ENCODE peak calls at places on chromosomes 7 and 10, in seven cellular contexts. D is HCT116, R is dorsolateral prefrontal cortex, A is left ventricle myocardium inferior, G is lung, U is WERI-Rb-1, M is gastrocnemius medialis. Q is an unnamed sample.

GRCh38 chr10:17637869-17638268 is 6.1 kb upstream of the STAM start:
- DNase-seq in U (no peak), M (no peak), G (no peak), A (no peak), D (no peak), R (no peak), Q (no peak)

GRCh38 chr10:110789604-110790428 is 81.9 kb upstream of the PDCD4 start:
- DNase-seq in D (no peak), A (no peak), U (no peak), M (no peak), G (no peak), R (no peak), Q (no peak)

GRCh38 chr10:118953999-118954398 is 75.5 kb upstream of the NANOS1 start:
- DNase-seq in R (peak), D (no peak), A (no peak), M (no peak), U (no peak), G (peak), Q (no peak)

GRCh38 chr10:112832361-112832878 is 117.6 kb upstream of the TCF7L2 start:
- DNase-seq in A (no peak), R (no peak), G (no peak), D (peak), U (no peak), M (no peak), Q (peak)

GRCh38 chr10:90560331-90560730 is 297.5 kb downstream of the HTR7 start:
- DNase-seq in M (no peak), G (no peak), U (no peak), A (no peak), R (no peak), D (no peak), Q (peak)

GRCh38 chr7:43385856-43386255 is 197.1 kb upstream of the STK17A start:
- DNase-seq in A (no peak), G (no peak), R (no peak), D (no peak), M (no peak), U (no peak), Q (peak)

GRCh38 chr7:146740039-146740438 is 623.4 kb downstream of the CNTNAP2 start:
- DNase-seq in A (no peak), D (no peak), M (no peak), U (no peak), G (no peak), R (no peak), Q (no peak)

GRCh38 chr10:117412469-117413005 is 37.3 kb upstream of the PDZD8 start:
- DNase-seq in G (no peak), A (no peak), D (no peak), R (no peak), U (peak), M (no peak), Q (no peak)

GRCh38 chr10:99859585-99859984 is 77.1 kb downstream of the ABCC2 start:
- DNase-seq in R (no peak), A (no peak), M (no peak), G (no peak), U (peak), D (peak), Q (peak)

GRCh38 chr10:68333452-68333851 is 724 bp upstream of the PBLD start:
- DNase-seq in A (no peak), G (no peak), U (no peak), D (no peak), R (no peak), M (no peak), Q (no peak)

GRCh38 chr10:112335104-112335840 is 38.6 kb upstream of the ACSL5 start:
- DNase-seq in U (no peak), R (no peak), G (no peak), A (no peak), D (no peak), M (no peak), Q (peak)

GRCh38 chr7:100553032-100553431 is 14.0 kb downstream of the AGFG2 start:
- DNase-seq in M (no peak), A (no peak), U (no peak), G (no peak), D (no peak), R (no peak), Q (no peak)

GRCh38 chr10:69835875-69836727 is 34.4 kb downstream of the COL13A1 start:
- DNase-seq in U (peak), R (no peak), A (no peak), M (no peak), G (no peak), D (no peak), Q (no peak)

GRCh38 chr7:40880581-40880980 is 745.8 kb downstream of the SUGCT start:
- DNase-seq in A (no peak), U (no peak), R (no peak), G (no peak), D (no peak), M (no peak), Q (peak)

GRCh38 chr7:1111156-1111555 is 23.2 kb downstream of the GPER1 start:
- DNase-seq in U (no peak), G (no peak), R (no peak), A (peak), D (no peak), M (no peak), Q (no peak)

GRCh38 chr10:47299989-47300931 is at the start of gene GDF10:
- DNase-seq in A (no peak), U (peak), R (no peak), D (no peak), M (no peak), G (no peak), Q (peak)

GRCh38 chr10:77501152-77501845 is 136.3 kb downstream of the KCNMA1 start:
- DNase-seq in G (no peak), D (peak), A (no peak), U (no peak), M (peak), R (peak), Q (peak)

GRCh38 chr7:16891338-16891737 is 9.6 kb upstream of the AGR3 start:
- DNase-seq in M (no peak), D (peak), A (no peak), R (no peak), U (no peak), G (peak), Q (peak)

GRCh38 chr7:93165447-93165846 is 17.3 kb upstream of the SAMD9L start:
- DNase-seq in R (no peak), M (no peak), A (no peak), U (no peak), G (no peak), D (no peak), Q (no peak)

GRCh38 chr7:46369933-46370654 is 449.0 kb upstream of the IGFBP3 start:
- DNase-seq in A (no peak), G (no peak), M (no peak), R (no peak), U (no peak), D (peak), Q (peak)

GRCh38 chr10:68135922-68136718 is 26.8 kb downstream of the MYPN start:
- DNase-seq in A (no peak), M (peak), U (no peak), D (peak), R (no peak), G (no peak), Q (peak)

GRCh38 chr10:127908106-127908957 is 1.4 kb downstream of the PTPRE start:
- DNase-seq in G (peak), M (no peak), D (peak), R (no peak), A (no peak), U (no peak), Q (peak)

GRCh38 chr10:59362991-59363390 is 642 bp upstream of the FAM13C start:
- DNase-seq in D (no peak), A (peak), U (peak), R (peak), G (peak), M (peak), Q (peak)

GRCh38 chr7:70631732-70632131 is 500.2 kb upstream of the GALNT17 start:
- DNase-seq in R (no peak), D (no peak), U (peak), M (no peak), A (no peak), G (no peak), Q (no peak)

GRCh38 chr10:60734226-60734625 is 44.1 kb upstream of the CDK1 start:
- DNase-seq in D (no peak), R (no peak), M (no peak), G (no peak), A (no peak), U (no peak), Q (no peak)

GRCh38 chr10:13356392-13356791 is 8.3 kb upstream of the SEPHS1 start:
- DNase-seq in U (no peak), D (no peak), A (no peak), G (no peak), M (no peak), R (no peak), Q (no peak)

GRCh38 chr10:13351340-13351915 is 3.3 kb upstream of the SEPHS1 start:
- DNase-seq in M (no peak), U (no peak), G (no peak), D (no peak), R (no peak), A (no peak), Q (no peak)

GRCh38 chr10:13354783-13355182 is 6.7 kb upstream of the SEPHS1 start:
- DNase-seq in D (no peak), R (no peak), U (no peak), G (no peak), M (no peak), A (no peak), Q (no peak)

GRCh38 chr10:13349776-13350274 is 1.7 kb upstream of the SEPHS1 start:
- DNase-seq in M (no peak), D (no peak), U (peak), G (peak), R (no peak), A (peak), Q (peak)

GRCh38 chr10:13352519-13352918 is 4.4 kb upstream of the SEPHS1 start:
- DNase-seq in M (no peak), U (no peak), D (no peak), R (no peak), G (no peak), A (no peak), Q (no peak)
- TF ChIP-seq CTCF in M (no peak), U (no peak), D (peak), R (no peak), G (no peak), A (peak), Q (no peak)

DNA sequence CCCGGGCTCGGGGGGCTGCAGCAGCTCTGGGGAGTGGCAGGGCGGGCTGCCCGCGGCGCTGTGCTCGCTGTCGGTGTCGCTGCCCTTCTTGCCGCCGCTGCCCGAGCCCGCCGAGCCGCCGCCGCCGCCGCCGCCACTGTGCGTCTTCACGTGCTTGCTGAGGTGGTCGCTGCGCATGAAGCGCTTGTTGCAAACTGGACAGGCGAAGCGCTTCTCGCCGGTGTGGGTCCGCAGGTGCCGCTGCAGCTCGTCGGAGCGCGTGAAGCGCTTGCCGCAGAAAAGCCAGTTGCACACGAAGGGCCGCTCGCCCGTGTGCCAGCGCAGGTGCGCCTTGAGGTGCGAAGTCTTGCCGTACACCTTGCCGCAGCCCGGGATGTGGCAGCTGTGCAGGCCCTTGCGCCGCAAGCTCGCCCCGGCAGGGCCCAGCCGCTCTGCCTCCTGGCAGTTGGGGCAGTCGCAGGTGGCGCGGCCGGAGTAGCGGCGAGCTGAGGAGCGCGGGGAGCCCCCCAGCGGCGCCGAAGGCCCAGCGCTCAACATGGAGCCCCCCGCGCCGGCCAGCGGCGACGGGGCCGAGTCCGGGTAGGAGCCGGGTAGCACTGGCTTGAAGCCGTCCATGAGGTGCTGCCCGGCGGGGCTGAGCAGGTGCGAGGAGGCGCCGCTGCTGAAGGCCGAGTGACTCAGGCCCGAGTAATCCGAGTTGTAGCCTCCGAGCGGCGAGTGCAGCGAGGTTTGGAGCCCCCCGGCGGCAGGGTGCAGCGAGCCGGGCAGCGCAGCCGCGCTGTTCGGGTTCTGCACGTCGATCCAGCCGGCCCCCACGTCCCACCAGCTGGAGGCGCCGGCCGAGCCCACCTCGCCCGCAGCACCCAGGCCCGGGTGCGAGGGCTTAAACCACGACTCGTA is 2.1 kb downstream of the SP8 start:
- DNase-seq in D (no peak), M (no peak), U (peak), R (no peak), A (no peak), G (no peak), Q (no peak)
- H3K4me3 ChIP-seq in D (no peak), M (peak), U (peak), R (peak), A (peak), G (no peak), Q (no peak)

DNA sequence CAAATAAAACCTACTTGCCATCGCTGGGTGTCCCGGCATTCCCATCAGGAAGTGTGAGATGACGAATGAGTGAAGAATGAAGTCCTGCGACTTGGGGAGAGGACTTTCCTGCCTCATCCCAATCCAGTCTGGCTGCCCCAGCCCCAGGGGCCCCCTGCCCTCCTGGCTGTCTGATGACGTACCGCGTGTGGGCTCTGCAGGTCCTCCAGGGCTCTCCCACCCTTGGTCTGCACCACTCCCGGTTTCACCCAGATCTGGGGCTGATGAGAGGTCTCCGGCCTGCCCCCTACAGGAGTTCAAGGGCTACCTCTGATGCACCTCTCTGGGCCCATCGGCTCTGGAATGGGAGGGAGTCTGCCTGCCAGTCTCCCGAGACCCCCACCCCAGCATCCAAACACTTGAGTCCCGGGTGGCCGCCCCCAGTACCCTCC is 9.8 kb downstream of the ATP6V1F start:
- DNase-seq in D (no peak), R (no peak), U (no peak), M (peak), A (no peak), G (no peak), Q (no peak)
- TF ChIP-seq CTCF in D (no peak), R (no peak), U (peak), M (no peak), A (no peak), G (no peak), Q (no peak)

DNA sequence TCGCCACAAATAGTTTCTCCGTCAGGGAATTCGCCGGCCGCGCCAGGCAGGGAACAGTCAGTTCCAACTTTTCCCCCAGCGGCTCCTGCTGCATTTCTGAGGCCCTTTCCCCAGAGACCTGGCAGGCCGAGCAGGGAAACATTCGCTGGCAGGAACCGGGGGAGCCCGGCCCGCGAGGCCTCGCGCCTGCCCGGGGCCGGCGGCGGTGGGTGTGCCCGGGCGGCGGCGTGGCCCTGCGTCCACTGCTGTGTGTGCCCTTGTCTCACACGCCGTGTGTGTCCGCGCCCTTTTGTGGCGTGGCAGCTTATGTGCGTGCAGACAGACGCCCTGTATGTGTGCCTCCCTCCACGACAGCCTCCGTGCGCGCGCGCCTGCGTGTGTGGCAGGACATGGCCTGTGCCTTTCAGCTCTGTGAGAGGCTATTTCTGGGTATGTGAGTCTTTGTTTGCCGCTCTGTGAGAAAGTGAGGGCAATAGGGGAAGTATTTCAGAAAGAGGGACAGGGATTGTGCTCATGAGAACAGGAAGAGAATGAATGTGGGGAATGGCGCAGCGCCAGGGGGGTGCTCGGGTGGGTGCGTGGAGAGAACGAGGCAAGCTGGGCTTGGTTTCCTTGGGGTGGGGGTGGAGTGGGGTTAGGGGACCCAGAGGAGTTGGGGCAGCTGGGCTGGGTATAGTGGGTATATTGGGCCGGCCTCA is 689 bp upstream of the SMARCD3 start:
- DNase-seq in M (peak), R (no peak), D (no peak), A (peak), G (peak), U (peak), Q (peak)
- H3K4me3 ChIP-seq in M (peak), R (peak), D (peak), A (peak), G (peak), U (peak), Q (peak)

DNA sequence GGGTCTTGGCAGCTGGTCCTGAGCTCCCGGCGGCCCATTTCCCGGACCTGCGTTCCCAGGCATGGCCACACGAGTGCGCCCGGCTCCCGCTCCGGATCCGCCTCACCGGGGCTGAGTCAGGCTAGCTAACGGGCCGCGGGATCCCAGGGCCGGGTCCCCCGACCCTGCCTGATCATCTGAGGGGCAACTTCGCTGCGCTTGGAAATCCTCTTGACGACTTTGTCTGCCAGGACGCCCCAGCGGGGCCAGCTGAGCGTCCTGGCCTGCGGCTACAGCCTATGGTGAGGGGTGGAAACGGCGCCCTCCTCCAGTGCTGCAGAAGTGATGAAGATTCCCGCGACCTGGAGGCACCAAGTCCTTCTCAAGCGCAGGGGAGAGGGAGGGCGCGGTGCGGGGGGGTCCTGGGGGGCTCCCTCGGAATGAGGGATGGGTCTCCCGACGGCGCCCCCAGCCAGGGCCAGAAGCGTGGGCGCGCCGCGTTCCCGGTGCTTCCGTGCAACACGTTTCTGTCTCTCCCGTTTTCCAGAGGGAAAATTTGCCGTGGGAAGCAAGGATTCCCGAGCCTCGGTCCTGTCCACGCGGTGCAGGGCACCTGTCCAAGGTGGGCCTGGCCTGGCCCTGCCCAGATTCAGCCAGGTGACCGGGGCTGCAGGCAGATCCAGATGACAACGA is 212.4 kb downstream of the CCSER2 start:
- DNase-seq in A (peak), G (peak), U (peak), D (no peak), R (peak), M (peak), Q (peak)
- TF ChIP-seq CTCF in A (peak), G (peak), U (peak), D (peak), R (peak), M (peak), Q (peak)

GRCh38 chr10:131149111-131149510 is 162.4 kb downstream of the TCERG1L start:
- DNase-seq in G (no peak), U (no peak), M (no peak), A (no peak), R (no peak), D (no peak), Q (no peak)
- H3K4me3 ChIP-seq in G (no peak), U (no peak), M (no peak), A (no peak), R (no peak), D (no peak), Q (no peak)

GRCh38 chr10:131891196-131891928 is 9.4 kb upstream of the PPP2R2D start:
- DNase-seq in G (no peak), U (peak), A (no peak), R (no peak), D (no peak), M (no peak), Q (no peak)
- TF ChIP-seq CTCF in G (no peak), U (peak), A (no peak), R (no peak), D (peak), M (no peak), Q (no peak)

GRCh38 chr7:151341357-151342101 is at the start of gene NUB1:
- DNase-seq in D (peak), R (peak), A (peak), U (peak), G (peak), M (peak), Q (peak)
- H3K4me3 ChIP-seq in D (peak), R (peak), A (peak), U (peak), G (peak), M (peak), Q (peak)

DNA sequence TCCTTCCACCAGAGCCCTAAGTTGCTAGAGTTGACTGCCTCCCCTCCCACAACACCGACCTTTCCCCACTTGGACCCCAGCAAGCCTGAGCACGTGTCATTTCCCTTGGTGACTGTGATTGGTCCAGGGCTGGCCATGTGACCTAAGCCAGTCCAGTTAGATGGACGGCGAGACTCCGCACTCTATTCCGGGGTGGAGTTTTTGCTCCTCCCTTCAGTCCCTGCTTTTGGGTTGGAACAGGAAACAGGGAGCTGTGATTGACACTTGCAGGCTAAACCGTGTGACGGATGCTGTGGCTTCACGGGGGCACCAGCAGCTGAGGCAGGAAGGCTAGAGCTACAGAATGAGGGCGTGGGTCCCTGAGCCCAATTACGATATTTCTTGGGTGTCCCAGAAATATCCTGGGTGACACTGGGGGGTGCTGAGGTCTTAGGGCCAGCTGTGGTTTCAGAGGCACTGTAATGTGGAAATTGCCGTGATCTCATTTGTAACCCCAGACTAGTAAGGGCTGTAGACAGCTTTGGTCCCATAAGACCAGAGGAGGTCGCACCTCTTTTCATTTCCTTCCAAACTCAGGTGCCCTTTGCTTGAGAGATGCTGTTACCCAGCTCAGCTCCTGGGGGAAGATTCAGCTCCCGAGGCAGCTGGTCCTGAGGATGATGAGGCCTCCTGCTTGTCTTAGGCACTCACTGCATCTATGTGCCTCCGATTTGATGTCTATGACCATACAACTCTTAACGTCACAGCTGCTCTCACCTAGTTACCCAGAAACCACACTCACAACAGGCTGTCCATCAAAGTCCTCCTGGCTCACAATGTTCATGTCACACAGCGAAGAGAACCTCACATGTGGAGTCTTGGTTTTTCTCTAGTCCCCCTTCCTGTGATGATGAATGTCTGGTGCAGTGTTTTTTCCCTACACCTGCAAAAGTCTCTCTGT is 102.6 kb upstream of the NPTX2 start:
- DNase-seq in A (no peak), R (no peak), M (no peak), D (no peak), G (no peak), U (no peak), Q (no peak)
- TF ChIP-seq CTCF in A (no peak), R (no peak), M (no peak), D (no peak), G (no peak), U (no peak), Q (no peak)